ENCODE peak calls at places on chromosomes 12 and 14, in four cellular contexts. G is PC-3, C is suprapubic skin, L is fibroblast of pulmonary artery. R is an unnamed sample.

GRCh38 chr14:99853206-99853605 is 60.0 kb downstream of the EML1 start:
- DNase-seq in G (no peak), C (no peak), L (no peak), R (no peak)

GRCh38 chr12:131133015-131133905 is 179.6 kb downstream of the ADGRD1 start:
- DNase-seq in G (no peak), C (peak; percentile 62), L (no peak), R (no peak)

GRCh38 chr14:87995500-87996275 is 2.7 kb upstream of the GALC start:
- DNase-seq in G (no peak), C (no peak), L (peak; percentile 11), R (no peak)

GRCh38 chr12:91845365-91845764 is 300.3 kb downstream of the BTG1 start:
- DNase-seq in G (no peak), C (no peak), L (no peak), R (no peak)

GRCh38 chr14:20989787-20990600 is at the start of gene METTL17:
- DNase-seq in G (peak; percentile 98), C (peak; percentile 96), L (peak; percentile 98), R (peak; percentile 97)

GRCh38 chr12:5912011-5912410 is 33.0 kb downstream of the ANO2 start:
- DNase-seq in G (no peak), C (no peak), L (no peak), R (no peak)

GRCh38 chr14:105478624-105479305 is 4.1 kb downstream of the CRIP2 start:
- DNase-seq in G (no peak), C (peak; percentile 77), L (no peak), R (no peak)

GRCh38 chr14:91021115-91021514 is 39.3 kb downstream of the RPS6KA5 start:
- DNase-seq in G (peak; percentile 22), C (no peak), L (no peak), R (no peak)

GRCh38 chr12:30622509-30622908 is 73.2 kb downstream of the IPO8 start:
- DNase-seq in G (peak; percentile 48), C (no peak), L (peak; percentile 60), R (no peak)

GRCh38 chr12:29208060-29208459 is 59.0 kb downstream of the FAR2 start:
- DNase-seq in G (no peak), C (no peak), L (no peak), R (no peak)

GRCh38 chr12:96064266-96064665 is 28.9 kb upstream of the LTA4H start:
- DNase-seq in G (no peak), C (no peak), L (no peak), R (no peak)

GRCh38 chr12:109927622-109928021 is 27.5 kb downstream of the TCHP start:
- DNase-seq in G (peak; percentile 69), C (peak; percentile 59), L (peak; percentile 57), R (peak; percentile 44)

GRCh38 chr12:113359939-113360748 is 1.8 kb downstream of the PLBD2 start:
- DNase-seq in G (peak; percentile 19), C (no peak), L (no peak), R (no peak)

GRCh38 chr12:130792926-130793849 is 45.9 kb downstream of the STX2 start:
- DNase-seq in G (no peak), C (no peak), L (no peak), R (no peak)

GRCh38 chr12:6551063-6551461 is 4.8 kb downstream of the IFFO1 start:
- DNase-seq in G (no peak), C (peak; percentile 90), L (no peak), R (peak; percentile 92)

GRCh38 chr14:91897121-91897701 is 29.9 kb upstream of the TC2N start:
- DNase-seq in G (peak; percentile 24), C (no peak), L (peak; percentile 85), R (no peak)

GRCh38 chr12:102021540-102022246 is 40.1 kb downstream of the WASHC3 start:
- DNase-seq in G (no peak), C (no peak), L (no peak), R (no peak)

GRCh38 chr12:93497456-93497855 is 30.1 kb downstream of the MRPL42 start:
- DNase-seq in G (no peak), C (no peak), L (no peak), R (no peak)

GRCh38 chr14:63624701-63625100 is 17.0 kb downstream of the WDR89 start:
- DNase-seq in G (no peak), C (no peak), L (no peak), R (no peak)

GRCh38 chr14:101187816-101188570 is 284.5 kb upstream of the RTL1 start:
- DNase-seq in G (no peak), C (no peak), L (no peak), R (no peak)

GRCh38 chr12:31323466-31324115 is 2.4 kb downstream of the SINHCAF start:
- DNase-seq in G (no peak), C (peak; percentile 80), L (peak; percentile 14), R (no peak)

GRCh38 chr12:88801227-88802225 is 221.3 kb upstream of the KITLG start:
- DNase-seq in G (no peak), C (no peak), L (peak; percentile 0), R (no peak)

GRCh38 chr12:72057330-72057911 is 118.8 kb downstream of the TPH2 start:
- DNase-seq in G (no peak), C (no peak), L (peak; percentile 13), R (no peak)

GRCh38 chr14:88252536-88252935 is 70.5 kb downstream of the KCNK10 start:
- DNase-seq in G (peak; percentile 20), C (no peak), L (no peak), R (no peak)

GRCh38 chr12:93440043-93440835 is 1.5 kb downstream of the UBE2N start:
- DNase-seq in G (peak; percentile 32), C (no peak), L (no peak), R (no peak)

GRCh38 chr12:69698769-69699540 is at the start of gene BEST3:
- DNase-seq in G (peak; percentile 56), C (no peak), L (no peak), R (no peak)

GRCh38 chr12:41188058-41188840 is at the start of gene PDZRN4:
- DNase-seq in G (no peak), C (no peak), L (no peak), R (no peak)

GRCh38 chr12:66107451-66107915 is 23.1 kb downstream of the LLPH start:
- DNase-seq in G (peak; percentile 100), C (peak; percentile 68), L (peak; percentile 98), R (no peak)

GRCh38 chr12:11347810-11348209 is 37.6 kb upstream of the PRB4 start:
- DNase-seq in G (peak; percentile 31), C (no peak), L (no peak), R (no peak)
- TF ChIP-seq CTCF in G (peak; percentile 48), C (no peak), L (no peak), R (peak; percentile 55)

DNA sequence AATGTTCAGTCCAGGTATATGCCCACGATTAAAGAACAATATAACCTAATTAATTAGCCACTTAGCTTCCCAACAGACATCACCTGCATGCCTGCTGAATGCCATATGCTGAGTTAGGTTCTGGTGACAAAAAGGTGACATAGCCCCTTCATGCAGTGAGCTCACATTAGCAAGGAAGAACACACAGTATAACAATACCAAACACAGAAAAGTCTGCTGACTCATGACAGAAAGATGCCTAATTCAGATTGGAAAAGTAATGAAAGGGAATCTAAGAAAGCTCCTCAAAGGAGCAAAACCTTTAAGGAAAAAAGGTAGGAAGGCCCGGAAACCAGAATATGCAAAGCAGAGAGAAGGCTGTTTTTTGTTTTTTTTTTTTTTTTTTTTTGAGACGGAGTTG is 59.0 kb downstream of the FERMT2 start:
- DNase-seq in G (peak; percentile 25), C (no peak), L (no peak), R (no peak)
- TF ChIP-seq CTCF in G (no peak), C (no peak), L (no peak), R (no peak)

GRCh38 chr14:25430808-25431207 is 380.9 kb upstream of the STXBP6 start:
- DNase-seq in G (no peak), C (no peak), L (no peak), R (no peak)

GRCh38 chr14:25436906-25437305 is 387.0 kb upstream of the STXBP6 start:
- DNase-seq in G (no peak), C (no peak), L (no peak), R (no peak)

GRCh38 chr14:25431211-25432076 is 381.5 kb upstream of the STXBP6 start:
- DNase-seq in G (peak; percentile 23), C (no peak), L (peak; percentile 1), R (no peak)
- TF ChIP-seq CTCF in G (peak; percentile 37), C (no peak), L (no peak), R (no peak)

DNA sequence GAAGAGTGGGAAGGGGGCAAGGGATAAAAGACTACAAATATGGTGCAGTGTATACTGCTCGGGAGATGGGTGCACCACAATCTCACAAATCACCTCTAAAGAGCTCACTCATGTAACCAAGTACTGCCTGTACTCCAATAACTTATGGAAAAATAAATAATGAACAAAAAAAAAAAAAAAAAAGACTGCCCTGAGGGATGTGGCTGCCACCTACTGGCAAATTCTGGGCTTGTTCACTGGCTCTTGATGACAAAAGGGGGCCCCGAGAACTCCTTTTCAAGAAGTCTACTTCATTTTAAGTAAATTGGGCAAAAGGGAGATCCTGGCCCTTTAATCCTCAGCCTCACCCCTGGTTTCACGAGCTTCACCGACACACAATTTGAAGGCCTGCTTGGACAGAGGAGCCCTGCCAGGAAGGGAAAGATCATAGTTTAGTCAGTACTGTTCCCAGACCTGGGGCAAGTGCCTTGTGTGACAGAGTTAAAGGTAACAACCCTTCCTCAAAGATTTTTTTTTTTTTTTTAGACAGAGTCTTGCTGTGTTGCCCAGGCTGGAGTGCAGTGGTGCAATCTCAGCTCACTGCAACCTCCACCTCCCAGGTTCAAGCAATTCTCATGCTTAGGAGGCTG is 26.1 kb upstream of the STAC3 start:
- DNase-seq in G (peak; percentile 52), C (no peak), L (peak; percentile 51), R (no peak)
- TF ChIP-seq CTCF in G (peak; percentile 70), C (no peak), L (peak; percentile 55), R (peak; percentile 76)

R was measured in chondrocyte.